ENCODE peak calls at places on chromosomes 12 and 14, in nine cellular contexts. N is stimulated activated CD8-positive, alpha-beta memory T cell treated with anti-CD3 and anti-CD28 coated beads, Interleukin-4, amount 100 ng/mL, for 48 hours; U is amygdala; S is posterior cingulate gyrus; C is NCI-H2171 treated with DMSO at 0.1 percent for 48 hours; T is fibroblast of the aortic adventitia; A is GDM1; W is epithelial cell of proximal tubule; E is iris pigment epithelial cell. V is an unnamed sample.

GRCh38 chr12:129927316-129927900 is 23.6 kb upstream of the TMEM132D start:
- DNase-seq in A (no peak), C (no peak), E (peak), T (no peak), U (no peak), N (no peak), W (no peak), S (no peak), V (no peak)

GRCh38 chr12:111033281-111034147 is 113.1 kb upstream of the MYL2 start:
- DNase-seq in U (no peak), N (peak), T (no peak), C (peak), E (no peak), A (no peak), S (no peak), W (no peak), V (peak)

GRCh38 chr12:17383321-17383720 is 706.7 kb downstream of the RERGL start:
- DNase-seq in A (no peak), N (no peak), S (no peak), T (no peak), U (no peak), C (no peak), W (no peak), E (no peak), V (no peak)

GRCh38 chr12:27048822-27049752 is 26.7 kb downstream of the MED21 start:
- DNase-seq in W (no peak), T (peak), A (no peak), S (no peak), N (no peak), C (no peak), U (no peak), E (peak), V (no peak)

GRCh38 chr14:92223027-92223426 is 99.9 kb upstream of the SLC24A4 start:
- DNase-seq in A (no peak), E (no peak), U (peak), T (no peak), S (no peak), W (no peak), N (no peak), C (no peak), V (no peak)

GRCh38 chr14:67416810-67417209 is 4.8 kb upstream of the PLEK2 start:
- DNase-seq in A (no peak), N (no peak), T (no peak), S (no peak), C (no peak), W (no peak), U (no peak), E (no peak), V (no peak)

GRCh38 chr14:71049435-71050147 is 142.3 kb downstream of the PCNX1 start:
- DNase-seq in W (no peak), U (no peak), T (peak), N (no peak), S (no peak), C (no peak), E (peak), A (no peak), V (no peak)

GRCh38 chr12:116368196-116369194 is 91.0 kb upstream of the MED13L start:
- DNase-seq in T (no peak), A (no peak), U (no peak), E (no peak), S (no peak), N (no peak), W (peak), C (no peak), V (peak)

GRCh38 chr12:130658106-130658505 is 58.0 kb downstream of the RIMBP2 start:
- DNase-seq in E (no peak), W (no peak), N (no peak), U (no peak), A (no peak), T (no peak), C (no peak), S (peak), V (no peak)

GRCh38 chr12:69105101-69105613 is 134.2 kb upstream of the CPSF6 start:
- DNase-seq in N (no peak), C (peak), W (no peak), U (no peak), S (no peak), T (no peak), A (no peak), E (no peak), V (no peak)

GRCh38 chr14:88793259-88793625 is 489 bp upstream of the EML5 start:
- DNase-seq in W (no peak), A (no peak), E (no peak), C (no peak), T (no peak), U (no peak), S (no peak), N (no peak), V (no peak)

GRCh38 chr14:70714055-70714550 is 72.4 kb downstream of the TTC9 start:
- DNase-seq in C (peak), U (no peak), E (peak), A (peak), N (peak), S (no peak), W (no peak), T (peak), V (peak)

GRCh38 chr14:90518941-90519256 is 122.1 kb downstream of the CALM1 start:
- DNase-seq in C (no peak), W (no peak), U (no peak), T (no peak), S (peak), E (peak), N (peak), A (no peak), V (no peak)

GRCh38 chr12:1830981-1831930 is 10.9 kb downstream of the LRTM2 start:
- DNase-seq in S (peak), E (peak), C (peak), A (no peak), T (peak), U (no peak), W (no peak), N (peak), V (peak)

GRCh38 chr14:58430156-58430555 is 2.6 kb downstream of the KIAA0586 start:
- DNase-seq in A (no peak), C (no peak), U (no peak), S (no peak), W (peak), T (peak), N (no peak), E (peak), V (no peak)

GRCh38 chr14:76779221-76780057 is 18.2 kb downstream of the VASH1 start:
- DNase-seq in U (no peak), C (no peak), N (no peak), E (no peak), T (no peak), S (peak), A (no peak), W (no peak), V (no peak)

GRCh38 chr14:31936100-31936499 is 141.0 kb upstream of the ARHGAP5 start:
- DNase-seq in T (no peak), N (no peak), U (no peak), S (no peak), W (peak), A (no peak), C (no peak), E (peak), V (no peak)

GRCh38 chr12:122939151-122939550 is 27.1 kb downstream of the ABCB9 start:
- DNase-seq in S (no peak), N (no peak), E (no peak), W (no peak), U (no peak), A (no peak), C (no peak), T (no peak), V (no peak)

GRCh38 chr12:104938371-104938770 is 19.7 kb downstream of the SLC41A2 start:
- DNase-seq in W (no peak), E (no peak), N (no peak), U (no peak), C (no peak), T (no peak), A (no peak), S (no peak), V (no peak)

GRCh38 chr14:61435563-61436337 is 114.4 kb downstream of the PRKCH start:
- DNase-seq in U (no peak), A (no peak), C (no peak), W (no peak), S (no peak), E (no peak), T (peak), N (no peak), V (no peak)

GRCh38 chr14:39974036-39974435 is 541.8 kb upstream of the FBXO33 start:
- DNase-seq in A (no peak), S (no peak), W (peak), U (no peak), E (no peak), N (no peak), C (no peak), T (no peak), V (no peak)

V was measured in progenitor cell of endocrine pancreas.